ENCODE peak calls at places on chromosome 11, in six cellular contexts. One of them, this sample, is unnamed.

GRCh38 chr11:109422755-109423113 is 744 bp downstream of the C11orf87 start:
- DNase-seq in type B pancreatic cell: no peak
- DNase-seq in activated CD8-positive, alpha-beta T cell treated with anti-CD3 and anti-CD28 coated beads for 36 hours: no peak
- DNase-seq in H9: no peak
- DNase-seq in dorsolateral prefrontal cortex: peak; percentile 43
- DNase-seq in GM10248: peak; percentile 13
- DNase-seq in this sample: no peak

GRCh38 chr11:48005878-48006277 is 25.5 kb downstream of the PTPRJ start:
- DNase-seq in H9: no peak
- DNase-seq in activated CD8-positive, alpha-beta T cell treated with anti-CD3 and anti-CD28 coated beads for 36 hours: peak; percentile 36
- DNase-seq in type B pancreatic cell: no peak
- DNase-seq in dorsolateral prefrontal cortex: no peak
- DNase-seq in GM10248: no peak
- DNase-seq in this sample: no peak

GRCh38 chr11:64358907-64359711 is at the start of gene RPS6KA4:
- DNase-seq in type B pancreatic cell: no peak
- DNase-seq in dorsolateral prefrontal cortex: peak; percentile 65
- DNase-seq in activated CD8-positive, alpha-beta T cell treated with anti-CD3 and anti-CD28 coated beads for 36 hours: peak; percentile 64
- DNase-seq in H9: no peak
- DNase-seq in GM10248: peak; percentile 93
- DNase-seq in this sample: peak; percentile 96

GRCh38 chr11:64384981-64385952 is 26.3 kb downstream of the RPS6KA4 start:
- DNase-seq in H9: no peak
- DNase-seq in type B pancreatic cell: no peak
- DNase-seq in GM10248: no peak
- DNase-seq in dorsolateral prefrontal cortex: peak; percentile 78
- DNase-seq in activated CD8-positive, alpha-beta T cell treated with anti-CD3 and anti-CD28 coated beads for 36 hours: no peak
- DNase-seq in this sample: no peak

GRCh38 chr11:29009426-29009825 is 901.2 kb downstream of the METTL15 start:
- DNase-seq in H9: no peak
- DNase-seq in activated CD8-positive, alpha-beta T cell treated with anti-CD3 and anti-CD28 coated beads for 36 hours: no peak
- DNase-seq in dorsolateral prefrontal cortex: no peak
- DNase-seq in GM10248: no peak
- DNase-seq in type B pancreatic cell: no peak
- DNase-seq in this sample: no peak

GRCh38 chr11:74327076-74327475 is 15.6 kb upstream of the P4HA3 start:
- DNase-seq in activated CD8-positive, alpha-beta T cell treated with anti-CD3 and anti-CD28 coated beads for 36 hours: no peak
- DNase-seq in GM10248: no peak
- DNase-seq in H9: no peak
- DNase-seq in type B pancreatic cell: no peak
- DNase-seq in dorsolateral prefrontal cortex: no peak
- DNase-seq in this sample: no peak

GRCh38 chr11:8204596-8204995 is 35.8 kb upstream of the RIC3 start:
- DNase-seq in H9: no peak
- DNase-seq in activated CD8-positive, alpha-beta T cell treated with anti-CD3 and anti-CD28 coated beads for 36 hours: no peak
- DNase-seq in type B pancreatic cell: no peak
- DNase-seq in dorsolateral prefrontal cortex: no peak
- DNase-seq in GM10248: no peak
- DNase-seq in this sample: no peak

GRCh38 chr11:112265659-112266409 is 5.2 kb upstream of the PLET1 start:
- DNase-seq in type B pancreatic cell: no peak
- DNase-seq in H9: no peak
- DNase-seq in activated CD8-positive, alpha-beta T cell treated with anti-CD3 and anti-CD28 coated beads for 36 hours: no peak
- DNase-seq in GM10248: no peak
- DNase-seq in dorsolateral prefrontal cortex: no peak
- DNase-seq in this sample: no peak

GRCh38 chr11:20102393-20102792 is 57.9 kb downstream of the DBX1 start:
- DNase-seq in type B pancreatic cell: no peak
- DNase-seq in dorsolateral prefrontal cortex: no peak
- DNase-seq in activated CD8-positive, alpha-beta T cell treated with anti-CD3 and anti-CD28 coated beads for 36 hours: no peak
- DNase-seq in H9: no peak
- DNase-seq in GM10248: no peak
- DNase-seq in this sample: no peak

GRCh38 chr11:72875736-72876135 is 61.5 kb downstream of the ATG16L2 start:
- DNase-seq in H9: no peak
- DNase-seq in GM10248: no peak
- DNase-seq in type B pancreatic cell: no peak
- DNase-seq in activated CD8-positive, alpha-beta T cell treated with anti-CD3 and anti-CD28 coated beads for 36 hours: no peak
- DNase-seq in dorsolateral prefrontal cortex: no peak
- DNase-seq in this sample: no peak

GRCh38 chr11:9601041-9601875 is 27.8 kb downstream of the WEE1 start:
- DNase-seq in type B pancreatic cell: no peak
- DNase-seq in GM10248: peak; percentile 73
- DNase-seq in activated CD8-positive, alpha-beta T cell treated with anti-CD3 and anti-CD28 coated beads for 36 hours: peak; percentile 92
- DNase-seq in dorsolateral prefrontal cortex: no peak
- DNase-seq in H9: peak; percentile 69
- DNase-seq in this sample: peak; percentile 56

GRCh38 chr11:61972796-61973602 is 5.6 kb upstream of the FTH1 start:
- DNase-seq in GM10248: no peak
- DNase-seq in activated CD8-positive, alpha-beta T cell treated with anti-CD3 and anti-CD28 coated beads for 36 hours: no peak
- DNase-seq in type B pancreatic cell: no peak
- DNase-seq in H9: no peak
- DNase-seq in dorsolateral prefrontal cortex: peak; percentile 32
- DNase-seq in this sample: no peak

GRCh38 chr11:19670030-19670761 is 42.4 kb upstream of the NAV2 start:
- DNase-seq in activated CD8-positive, alpha-beta T cell treated with anti-CD3 and anti-CD28 coated beads for 36 hours: no peak
- DNase-seq in GM10248: no peak
- DNase-seq in type B pancreatic cell: no peak
- DNase-seq in dorsolateral prefrontal cortex: peak; percentile 68
- DNase-seq in H9: no peak
- DNase-seq in this sample: no peak

GRCh38 chr11:20103281-20103680 is 57.0 kb downstream of the DBX1 start:
- DNase-seq in activated CD8-positive, alpha-beta T cell treated with anti-CD3 and anti-CD28 coated beads for 36 hours: no peak
- DNase-seq in type B pancreatic cell: no peak
- DNase-seq in dorsolateral prefrontal cortex: no peak
- DNase-seq in GM10248: no peak
- DNase-seq in H9: no peak
- DNase-seq in this sample: no peak

GRCh38 chr11:80586464-80586863 is 1145.6 kb upstream of the TENM4 start:
- DNase-seq in type B pancreatic cell: no peak
- DNase-seq in activated CD8-positive, alpha-beta T cell treated with anti-CD3 and anti-CD28 coated beads for 36 hours: no peak
- DNase-seq in H9: no peak
- DNase-seq in dorsolateral prefrontal cortex: no peak
- DNase-seq in GM10248: no peak
- DNase-seq in this sample: no peak

GRCh38 chr11:47560431-47560830 is 5.0 kb upstream of the PTPMT1 start:
- DNase-seq in type B pancreatic cell: no peak
- DNase-seq in activated CD8-positive, alpha-beta T cell treated with anti-CD3 and anti-CD28 coated beads for 36 hours: no peak
- DNase-seq in dorsolateral prefrontal cortex: no peak
- DNase-seq in GM10248: no peak
- DNase-seq in H9: no peak
- DNase-seq in this sample: no peak

GRCh38 chr11:121930004-121930965 is 185.7 kb downstream of the BLID start:
- DNase-seq in GM10248: peak; percentile 44
- DNase-seq in dorsolateral prefrontal cortex: no peak
- DNase-seq in activated CD8-positive, alpha-beta T cell treated with anti-CD3 and anti-CD28 coated beads for 36 hours: no peak
- DNase-seq in type B pancreatic cell: no peak
- DNase-seq in H9: no peak
- DNase-seq in this sample: peak; percentile 16

GRCh38 chr11:100105605-100106358 is 581.3 kb upstream of the ARHGAP42 start:
- DNase-seq in GM10248: no peak
- DNase-seq in H9: peak; percentile 34
- DNase-seq in type B pancreatic cell: no peak
- DNase-seq in activated CD8-positive, alpha-beta T cell treated with anti-CD3 and anti-CD28 coated beads for 36 hours: no peak
- DNase-seq in dorsolateral prefrontal cortex: no peak
- DNase-seq in this sample: no peak

GRCh38 chr11:44467413-44467812 is 98.0 kb upstream of the CD82 start:
- DNase-seq in dorsolateral prefrontal cortex: no peak
- DNase-seq in activated CD8-positive, alpha-beta T cell treated with anti-CD3 and anti-CD28 coated beads for 36 hours: no peak
- DNase-seq in H9: peak; percentile 63
- DNase-seq in type B pancreatic cell: no peak
- DNase-seq in GM10248: no peak
- DNase-seq in this sample: no peak

GRCh38 chr11:61579398-61580291 is 1.2 kb downstream of the SYT7 start:
- DNase-seq in H9: peak; percentile 44
- DNase-seq in type B pancreatic cell: no peak
- DNase-seq in dorsolateral prefrontal cortex: no peak
- DNase-seq in activated CD8-positive, alpha-beta T cell treated with anti-CD3 and anti-CD28 coated beads for 36 hours: no peak
- DNase-seq in GM10248: no peak
- DNase-seq in this sample: no peak

GRCh38 chr11:4191031-4191571 is 96.5 kb downstream of the RRM1 start:
- DNase-seq in type B pancreatic cell: no peak
- DNase-seq in GM10248: no peak
- DNase-seq in activated CD8-positive, alpha-beta T cell treated with anti-CD3 and anti-CD28 coated beads for 36 hours: no peak
- DNase-seq in dorsolateral prefrontal cortex: no peak
- DNase-seq in H9: no peak
- DNase-seq in this sample: no peak

GRCh38 chr11:95065336-95065735 is 1.4 kb upstream of the SRSF8 start:
- DNase-seq in activated CD8-positive, alpha-beta T cell treated with anti-CD3 and anti-CD28 coated beads for 36 hours: no peak
- DNase-seq in type B pancreatic cell: no peak
- DNase-seq in GM10248: no peak
- DNase-seq in dorsolateral prefrontal cortex: no peak
- DNase-seq in H9: no peak
- DNase-seq in this sample: no peak

GRCh38 chr11:19735512-19735911 is 22.9 kb downstream of the NAV2 start:
- DNase-seq in activated CD8-positive, alpha-beta T cell treated with anti-CD3 and anti-CD28 coated beads for 36 hours: no peak
- DNase-seq in dorsolateral prefrontal cortex: peak; percentile 63
- DNase-seq in type B pancreatic cell: no peak
- DNase-seq in GM10248: no peak
- DNase-seq in H9: no peak
- DNase-seq in this sample: no peak

GRCh38 chr11:84249344-84250135 is 963.4 kb upstream of the CCDC90B start:
- DNase-seq in H9: no peak
- DNase-seq in GM10248: no peak
- DNase-seq in dorsolateral prefrontal cortex: no peak
- DNase-seq in activated CD8-positive, alpha-beta T cell treated with anti-CD3 and anti-CD28 coated beads for 36 hours: no peak
- DNase-seq in type B pancreatic cell: no peak
- DNase-seq in this sample: no peak

DNA sequence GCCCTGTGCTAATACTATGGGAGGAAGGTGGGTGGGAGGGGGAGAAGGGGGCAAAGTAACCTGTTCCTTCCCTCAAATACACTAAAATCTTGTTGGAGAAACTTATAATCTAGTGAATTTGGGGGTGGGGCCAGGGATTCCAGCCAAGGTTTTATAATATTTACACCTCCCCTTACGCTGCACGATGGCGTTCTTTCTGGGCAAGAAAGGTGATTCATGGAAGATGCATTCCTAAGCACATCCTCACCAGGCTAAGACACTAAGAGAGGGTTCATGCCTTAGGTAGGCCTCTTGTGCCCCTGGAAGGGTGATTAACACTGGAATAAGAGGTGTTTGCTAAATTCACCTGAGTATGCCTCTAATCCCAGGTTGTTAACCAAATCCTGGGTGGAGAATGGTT is 82.6 kb downstream of the BARX2 start:
- DNase-seq in GM10248: no peak
- DNase-seq in activated CD8-positive, alpha-beta T cell treated with anti-CD3 and anti-CD28 coated beads for 36 hours: no peak
- DNase-seq in dorsolateral prefrontal cortex: no peak
- DNase-seq in H9: no peak
- DNase-seq in type B pancreatic cell: no peak
- DNase-seq in this sample: no peak
- TF ChIP-seq CTCF in GM10248: no peak
- TF ChIP-seq CTCF in activated CD8-positive, alpha-beta T cell treated with anti-CD3 and anti-CD28 coated beads for 36 hours: no peak
- TF ChIP-seq CTCF in dorsolateral prefrontal cortex: no peak
- TF ChIP-seq CTCF in H9: no peak
- TF ChIP-seq CTCF in type B pancreatic cell: no peak
- TF ChIP-seq CTCF in this sample: no peak

GRCh38 chr11:32751381-32751780 is 43.1 kb downstream of the CCDC73 start:
- DNase-seq in activated CD8-positive, alpha-beta T cell treated with anti-CD3 and anti-CD28 coated beads for 36 hours: no peak
- DNase-seq in H9: peak; percentile 45
- DNase-seq in type B pancreatic cell: no peak
- DNase-seq in dorsolateral prefrontal cortex: no peak
- DNase-seq in GM10248: no peak
- DNase-seq in this sample: no peak
- TF ChIP-seq CTCF in activated CD8-positive, alpha-beta T cell treated with anti-CD3 and anti-CD28 coated beads for 36 hours: no peak
- TF ChIP-seq CTCF in H9: peak; percentile 43
- TF ChIP-seq CTCF in type B pancreatic cell: no peak
- TF ChIP-seq CTCF in dorsolateral prefrontal cortex: no peak
- TF ChIP-seq CTCF in GM10248: no peak
- TF ChIP-seq CTCF in this sample: no peak

GRCh38 chr11:86849679-86850078 is 49.3 kb downstream of the PRSS23 start:
- DNase-seq in H9: no peak
- DNase-seq in activated CD8-positive, alpha-beta T cell treated with anti-CD3 and anti-CD28 coated beads for 36 hours: no peak
- DNase-seq in GM10248: no peak
- DNase-seq in type B pancreatic cell: no peak
- DNase-seq in dorsolateral prefrontal cortex: no peak
- DNase-seq in this sample: no peak
- TF ChIP-seq CTCF in H9: no peak
- TF ChIP-seq CTCF in activated CD8-positive, alpha-beta T cell treated with anti-CD3 and anti-CD28 coated beads for 36 hours: no peak
- TF ChIP-seq CTCF in GM10248: no peak
- TF ChIP-seq CTCF in type B pancreatic cell: no peak
- TF ChIP-seq CTCF in dorsolateral prefrontal cortex: no peak
- TF ChIP-seq CTCF in this sample: no peak

DNA sequence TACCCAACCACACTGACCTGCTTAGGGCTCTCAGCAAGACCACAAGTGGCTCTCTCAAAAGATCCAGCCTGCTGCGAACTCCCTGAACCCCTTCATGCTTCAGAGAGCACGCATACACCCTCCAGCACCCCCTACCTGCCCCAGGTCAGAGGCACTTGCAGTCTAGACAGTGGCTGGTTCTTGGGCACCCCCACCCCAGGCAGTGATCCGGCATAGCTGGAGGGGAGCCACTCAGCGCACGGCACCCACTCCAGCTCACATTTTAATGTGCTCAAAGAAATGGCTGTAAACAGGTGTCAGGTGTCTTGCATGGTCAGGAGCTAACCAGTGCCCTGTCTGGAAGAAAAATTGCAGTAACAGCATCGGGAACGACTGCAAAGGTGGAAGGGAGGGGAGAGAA is 140.8 kb downstream of the PKNOX2 start:
- DNase-seq in H9: no peak
- DNase-seq in dorsolateral prefrontal cortex: no peak
- DNase-seq in GM10248: no peak
- DNase-seq in activated CD8-positive, alpha-beta T cell treated with anti-CD3 and anti-CD28 coated beads for 36 hours: no peak
- DNase-seq in type B pancreatic cell: no peak
- DNase-seq in this sample: no peak
- TF ChIP-seq CTCF in H9: no peak
- TF ChIP-seq CTCF in dorsolateral prefrontal cortex: no peak
- TF ChIP-seq CTCF in GM10248: no peak
- TF ChIP-seq CTCF in activated CD8-positive, alpha-beta T cell treated with anti-CD3 and anti-CD28 coated beads for 36 hours: no peak
- TF ChIP-seq CTCF in type B pancreatic cell: no peak
- TF ChIP-seq CTCF in this sample: no peak

GRCh38 chr11:3046190-3046589 is 11.0 kb downstream of the CARS1 start:
- DNase-seq in type B pancreatic cell: no peak
- DNase-seq in activated CD8-positive, alpha-beta T cell treated with anti-CD3 and anti-CD28 coated beads for 36 hours: no peak
- DNase-seq in GM10248: no peak
- DNase-seq in H9: peak; percentile 50
- DNase-seq in dorsolateral prefrontal cortex: no peak
- DNase-seq in this sample: no peak
- TF ChIP-seq CTCF in type B pancreatic cell: peak; percentile 31
- TF ChIP-seq CTCF in activated CD8-positive, alpha-beta T cell treated with anti-CD3 and anti-CD28 coated beads for 36 hours: no peak
- TF ChIP-seq CTCF in GM10248: no peak
- TF ChIP-seq CTCF in H9: peak; percentile 52
- TF ChIP-seq CTCF in dorsolateral prefrontal cortex: peak; percentile 15
- TF ChIP-seq CTCF in this sample: peak; percentile 18